ENCODE peak calls at places on chromosome 7, in eight cellular contexts. L, R, G, B, J, Q, V and S are unnamed samples.

GRCh38 chr7:113872981-113873380 is 45.8 kb downstream of the PPP1R3A start:
- DNase-seq in G (no peak), V (no peak), J (no peak), R (no peak), B (no peak), L (no peak), Q (no peak), S (no peak)

GRCh38 chr7:142445019-142445686 is 187.3 kb upstream of the PRSS58 start:
- DNase-seq in V (peak; percentile 37), Q (no peak), G (no peak), L (no peak), B (no peak), R (no peak), J (no peak), S (no peak)

GRCh38 chr7:519974-520458 is 370 bp upstream of the PDGFA start:
- DNase-seq in V (peak; percentile 67), J (no peak), G (no peak), Q (peak; percentile 80), B (peak; percentile 93), L (no peak), R (peak; percentile 63), S (peak; percentile 48)

GRCh38 chr7:22052221-22052639 is 106.5 kb upstream of the CDCA7L start:
- DNase-seq in Q (no peak), R (no peak), V (no peak), J (no peak), B (no peak), G (no peak), L (no peak), S (no peak)

GRCh38 chr7:110994028-110994967 is 96.6 kb upstream of the LRRN3 start:
- DNase-seq in B (no peak), L (no peak), V (peak; percentile 65), G (no peak), J (no peak), R (no peak), Q (no peak), S (no peak)

GRCh38 chr7:122885583-122886356 is 490 bp downstream of the CADPS2 start:
- DNase-seq in J (no peak), Q (peak; percentile 67), R (peak; percentile 37), B (peak; percentile 89), V (peak; percentile 8), G (no peak), L (no peak), S (peak; percentile 43)

GRCh38 chr7:11239311-11239710 is 265.6 kb downstream of the PHF14 start:
- DNase-seq in R (no peak), V (no peak), Q (no peak), G (no peak), J (no peak), B (no peak), L (no peak), S (no peak)

GRCh38 chr7:140127360-140128127 is 49.2 kb downstream of the KDM7A start:
- DNase-seq in Q (no peak), R (no peak), V (no peak), G (no peak), B (no peak), J (no peak), L (no peak), S (no peak)

GRCh38 chr7:127437241-127437640 is 44.7 kb upstream of the ZNF800 start:
- DNase-seq in B (no peak), V (no peak), J (no peak), R (no peak), Q (no peak), G (no peak), L (no peak), S (no peak)

GRCh38 chr7:101395376-101395775 is 32.7 kb downstream of the COL26A1 start:
- DNase-seq in G (no peak), R (no peak), Q (no peak), L (no peak), B (no peak), V (no peak), J (no peak), S (no peak)

GRCh38 chr7:26681819-26682418 is 182.5 kb downstream of the SKAP2 start:
- DNase-seq in B (no peak), V (peak; percentile 22), Q (no peak), J (no peak), L (no peak), G (no peak), R (no peak), S (no peak)

GRCh38 chr7:84190016-84190705 is 4.4 kb downstream of the SEMA3A start:
- DNase-seq in V (no peak), B (no peak), Q (no peak), J (no peak), R (no peak), G (no peak), L (no peak), S (no peak)

GRCh38 chr7:55310626-55311025 is 54.5 kb upstream of the LANCL2 start:
- DNase-seq in G (no peak), L (no peak), J (no peak), R (no peak), Q (no peak), V (no peak), B (no peak), S (no peak)

GRCh38 chr7:55307123-55307916 is 57.8 kb upstream of the LANCL2 start:
- DNase-seq in R (no peak), G (no peak), V (no peak), J (no peak), Q (no peak), B (no peak), L (no peak), S (no peak)

GRCh38 chr7:55306331-55306730 is 58.8 kb upstream of the LANCL2 start:
- DNase-seq in B (no peak), V (no peak), L (no peak), Q (no peak), G (no peak), R (no peak), J (no peak), S (no peak)

GRCh38 chr7:55309040-55309991 is 55.8 kb upstream of the LANCL2 start:
- DNase-seq in G (no peak), V (no peak), J (no peak), R (peak; percentile 31), L (peak; percentile 99), B (no peak), Q (no peak), S (peak; percentile 11)

GRCh38 chr7:55308186-55308929 is 56.8 kb upstream of the LANCL2 start:
- DNase-seq in L (no peak), G (no peak), J (no peak), B (no peak), Q (no peak), V (no peak), R (no peak), S (no peak)
- TF ChIP-seq POLR2AphosphoS5 in L (no peak), G (no peak), J (no peak), B (no peak), Q (no peak), V (no peak), R (no peak), S (no peak)

GRCh38 chr7:42869131-42870020 is 42.5 kb downstream of the C7orf25 start:
- DNase-seq in G (no peak), J (no peak), B (no peak), R (no peak), Q (no peak), L (peak; percentile 78), V (peak; percentile 47), S (no peak)

GRCh38 chr7:42868456-42868855 is 43.4 kb downstream of the C7orf25 start:
- DNase-seq in V (no peak), L (no peak), B (no peak), Q (no peak), R (no peak), J (no peak), G (no peak), S (no peak)
- H3K4me3 ChIP-seq in V (no peak overlapping the region), L (no peak overlapping the region), B (no peak overlapping the region), Q (no peak overlapping the region), R (no peak overlapping the region), J (no peak overlapping the region), G (no peak overlapping the region), S (no peak overlapping the region)

DNA sequence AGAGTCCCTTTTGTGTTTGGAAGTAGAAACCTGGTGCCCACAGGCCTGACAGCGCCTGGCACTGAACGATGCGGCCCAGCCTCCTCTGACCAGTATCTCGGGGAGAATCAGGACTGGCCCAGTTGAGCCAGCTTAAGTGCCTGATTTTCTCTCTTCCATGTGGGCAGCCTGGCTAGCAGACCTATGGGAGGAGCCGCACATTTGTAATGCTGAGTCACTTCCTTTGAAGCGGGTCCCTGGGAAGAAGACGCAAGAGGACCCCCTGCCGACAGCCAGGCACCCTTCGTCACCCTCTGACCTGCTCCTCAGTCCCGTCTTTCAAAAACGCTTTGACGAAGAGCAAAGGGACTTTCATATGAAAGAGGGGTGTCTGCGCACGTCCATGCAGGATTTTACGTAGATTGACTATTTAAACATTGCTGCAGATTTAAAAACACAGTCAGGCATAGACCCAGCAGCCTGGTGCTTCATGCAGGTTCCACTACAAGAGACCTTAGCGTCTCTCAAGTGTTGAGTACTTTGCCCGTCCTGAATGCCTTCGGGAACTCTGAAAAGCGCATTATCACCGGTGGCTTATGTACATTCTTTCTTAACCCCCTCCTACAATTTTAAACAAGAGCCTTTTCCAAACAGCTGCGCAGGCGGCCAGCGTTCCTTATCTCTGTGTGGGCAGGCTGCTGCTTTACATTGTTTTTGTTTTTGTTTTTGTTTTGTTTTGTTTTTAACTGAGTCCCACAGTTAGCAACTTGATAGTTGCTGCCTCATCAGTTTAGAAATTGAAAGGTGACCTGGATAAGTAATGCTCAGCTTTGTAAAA is 36.5 kb upstream of the AP5Z1 start:
- DNase-seq in J (no peak), Q (peak; percentile 81), B (no peak), L (no peak), R (peak; percentile 36), V (peak; percentile 92), G (no peak), S (no peak)
- TF ChIP-seq EP300 in J (no peak), Q (no peak), B (no peak), L (no peak), R (no peak), V (peak; percentile 47), G (no peak), S (no peak)

GRCh38 chr7:133575726-133576125 is 322.8 kb downstream of the EXOC4 start:
- DNase-seq in J (no peak), Q (no peak), L (no peak), B (no peak), R (no peak), V (no peak), G (no peak), S (no peak)
- TF ChIP-seq POLR2AphosphoS5 in J (no peak), Q (no peak), L (no peak), B (no peak), R (no peak), V (no peak), G (no peak), S (no peak)

GRCh38 chr7:30915751-30916150 is 4.1 kb downstream of the AQP1 start:
- DNase-seq in L (no peak), J (no peak), V (no peak), Q (no peak), R (no peak), G (no peak), B (no peak), S (no peak)
- H3K4me3 ChIP-seq in L (no peak overlapping the region), J (peak overlapping the region; percentile 36), V (peak overlapping the region; percentile 5), Q (no peak overlapping the region), R (peak overlapping the region; percentile 46), G (peak overlapping the region; percentile 63), B (peak overlapping the region; percentile 15), S (no peak overlapping the region)

DNA sequence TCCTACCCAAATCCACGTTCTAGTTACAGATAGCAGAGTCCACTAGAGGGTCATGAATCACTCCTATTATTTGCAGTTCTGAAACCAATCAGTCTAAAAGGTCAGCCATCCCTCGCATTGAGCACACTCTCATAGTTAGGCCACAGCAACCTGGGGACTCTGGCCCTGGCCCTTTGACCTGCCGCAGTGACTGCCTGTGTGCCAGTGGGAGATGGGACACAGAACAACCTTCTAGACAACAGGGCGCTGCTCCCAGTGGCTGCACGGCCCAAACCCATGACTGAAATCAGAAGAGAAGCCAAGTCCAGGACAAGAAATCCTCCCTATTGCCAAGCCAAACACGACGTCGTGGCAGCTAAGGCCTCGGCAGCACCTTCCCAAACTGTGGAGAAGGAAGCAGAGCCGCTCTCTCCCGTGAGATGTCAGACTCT is 158.5 kb downstream of the HERPUD2 start:
- DNase-seq in B (no peak), L (no peak), J (no peak), G (no peak), V (no peak), R (no peak), Q (no peak), S (no peak)
- TF ChIP-seq EP300 in B (no peak), L (no peak), J (no peak), G (no peak), V (no peak), R (no peak), Q (no peak), S (no peak)